ENCODE peak calls at places on chromosomes 13 and 19, in seven cellular contexts. One of them, this sample, is unnamed.

GRCh38 chr19:50893047-50893737 is 18.0 kb downstream of the KLK4 start:
- DNase-seq in tibial nerve: no peak
- DNase-seq in A549: no peak
- DNase-seq in lower lobe of right lung: no peak
- DNase-seq in tibial artery: no peak
- DNase-seq in uterus: no peak
- DNase-seq in H1: peak
- DNase-seq in this sample: no peak

GRCh38 chr13:27607125-27607524 is 13.2 kb downstream of the LNX2 start:
- DNase-seq in tibial nerve: no peak
- DNase-seq in A549: no peak
- DNase-seq in lower lobe of right lung: no peak
- DNase-seq in tibial artery: no peak
- DNase-seq in uterus: no peak
- DNase-seq in H1: no peak
- DNase-seq in this sample: no peak

GRCh38 chr19:33725567-33725966 is 71.1 kb upstream of the KCTD15 start:
- DNase-seq in tibial nerve: no peak
- DNase-seq in A549: no peak
- DNase-seq in lower lobe of right lung: no peak
- DNase-seq in tibial artery: no peak
- DNase-seq in uterus: no peak
- DNase-seq in H1: no peak
- DNase-seq in this sample: no peak

GRCh38 chr19:3479819-3480215 is 508 bp downstream of the SMIM24 start:
- DNase-seq in tibial nerve: no peak
- DNase-seq in A549: no peak
- DNase-seq in lower lobe of right lung: no peak
- DNase-seq in tibial artery: no peak
- DNase-seq in uterus: no peak
- DNase-seq in H1: peak
- DNase-seq in this sample: no peak

GRCh38 chr19:46603752-46604241 is 2.7 kb downstream of the CALM3 start:
- DNase-seq in tibial nerve: no peak
- DNase-seq in A549: no peak
- DNase-seq in lower lobe of right lung: peak
- DNase-seq in tibial artery: no peak
- DNase-seq in uterus: no peak
- DNase-seq in H1: no peak
- DNase-seq in this sample: no peak

GRCh38 chr13:48853381-48854102 is 122.2 kb upstream of the FNDC3A start:
- DNase-seq in tibial nerve: no peak
- DNase-seq in A549: no peak
- DNase-seq in lower lobe of right lung: no peak
- DNase-seq in tibial artery: no peak
- DNase-seq in uterus: no peak
- DNase-seq in H1: no peak
- DNase-seq in this sample: no peak

GRCh38 chr13:67134322-67135129 is 95.6 kb downstream of the PCDH9 start:
- DNase-seq in tibial nerve: no peak
- DNase-seq in A549: no peak
- DNase-seq in lower lobe of right lung: no peak
- DNase-seq in tibial artery: no peak
- DNase-seq in uterus: no peak
- DNase-seq in H1: no peak
- DNase-seq in this sample: no peak

GRCh38 chr13:85610024-85610423 is 189.2 kb downstream of the SLITRK6 start:
- DNase-seq in tibial nerve: no peak
- DNase-seq in A549: no peak
- DNase-seq in lower lobe of right lung: no peak
- DNase-seq in tibial artery: no peak
- DNase-seq in uterus: no peak
- DNase-seq in H1: no peak
- DNase-seq in this sample: no peak

GRCh38 chr13:50801087-50801931 is 42.2 kb downstream of the DLEU7 start:
- DNase-seq in tibial nerve: no peak
- DNase-seq in A549: peak
- DNase-seq in lower lobe of right lung: no peak
- DNase-seq in tibial artery: peak
- DNase-seq in uterus: peak
- DNase-seq in H1: peak
- DNase-seq in this sample: no peak

GRCh38 chr13:39144941-39145533 is 106.8 kb downstream of the NHLRC3 start:
- DNase-seq in tibial nerve: peak
- DNase-seq in A549: peak
- DNase-seq in lower lobe of right lung: no peak
- DNase-seq in tibial artery: peak
- DNase-seq in uterus: peak
- DNase-seq in H1: peak
- DNase-seq in this sample: peak

GRCh38 chr19:57269515-57270250 is 10.6 kb upstream of the ZNF460 start:
- DNase-seq in tibial nerve: no peak
- DNase-seq in A549: no peak
- DNase-seq in lower lobe of right lung: no peak
- DNase-seq in tibial artery: no peak
- DNase-seq in uterus: no peak
- DNase-seq in H1: no peak
- DNase-seq in this sample: no peak

GRCh38 chr13:108214511-108215383 is 589 bp downstream of the LIG4 start:
- DNase-seq in tibial nerve: no peak
- DNase-seq in A549: no peak
- DNase-seq in lower lobe of right lung: peak
- DNase-seq in tibial artery: no peak
- DNase-seq in uterus: no peak
- DNase-seq in H1: no peak
- DNase-seq in this sample: no peak

GRCh38 chr13:28621439-28621838 is 37.5 kb upstream of the POMP start:
- DNase-seq in tibial nerve: no peak
- DNase-seq in A549: no peak
- DNase-seq in lower lobe of right lung: no peak
- DNase-seq in tibial artery: no peak
- DNase-seq in uterus: no peak
- DNase-seq in H1: no peak
- DNase-seq in this sample: no peak

GRCh38 chr13:44715287-44716224 is 139.4 kb upstream of the TSC22D1 start:
- DNase-seq in tibial nerve: no peak
- DNase-seq in A549: no peak
- DNase-seq in lower lobe of right lung: no peak
- DNase-seq in tibial artery: no peak
- DNase-seq in uterus: no peak
- DNase-seq in H1: no peak
- DNase-seq in this sample: no peak

DNA sequence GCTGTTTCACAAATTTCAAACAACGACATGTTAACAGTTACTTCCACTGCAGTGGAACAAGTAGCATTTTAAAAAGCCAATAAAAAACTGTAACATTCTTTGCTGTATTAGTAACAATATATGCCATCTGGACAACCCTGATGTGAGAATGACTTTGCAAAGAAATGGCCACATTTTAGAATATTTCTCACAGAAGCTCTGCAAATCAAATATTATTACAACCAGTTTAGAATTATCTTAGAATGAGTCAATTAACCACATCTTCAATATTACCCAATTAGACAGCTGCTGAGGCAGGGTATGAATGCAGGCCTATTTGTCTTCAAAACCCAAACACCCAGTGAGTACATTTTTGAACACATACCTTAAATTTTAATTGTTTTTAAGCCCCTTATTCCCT is 3.2 kb downstream of the ZNF699 start:
- DNase-seq in tibial nerve: no peak
- DNase-seq in A549: no peak
- DNase-seq in lower lobe of right lung: no peak
- DNase-seq in tibial artery: no peak
- DNase-seq in uterus: no peak
- DNase-seq in H1: no peak
- DNase-seq in this sample: no peak
- H3K27ac ChIP-seq in tibial nerve: no peak
- H3K27ac ChIP-seq in A549: no peak
- H3K27ac ChIP-seq in lower lobe of right lung: no peak
- H3K27ac ChIP-seq in tibial artery: no peak
- H3K27ac ChIP-seq in uterus: no peak
- H3K27ac ChIP-seq in H1: no peak
- H3K27ac ChIP-seq in this sample: no peak

GRCh38 chr19:44887648-44888047 is 3.4 kb upstream of the TOMM40 start:
- DNase-seq in tibial nerve: no peak
- DNase-seq in A549: no peak
- DNase-seq in lower lobe of right lung: no peak
- DNase-seq in tibial artery: no peak
- DNase-seq in uterus: no peak
- DNase-seq in H1: no peak
- DNase-seq in this sample: no peak

GRCh38 chr19:44886141-44886540 is 4.9 kb upstream of the TOMM40 start:
- DNase-seq in tibial nerve: no peak
- DNase-seq in A549: no peak
- DNase-seq in lower lobe of right lung: no peak
- DNase-seq in tibial artery: no peak
- DNase-seq in uterus: no peak
- DNase-seq in H1: no peak
- DNase-seq in this sample: no peak

GRCh38 chr19:44883962-44884361 is 7.1 kb upstream of the TOMM40 start:
- DNase-seq in tibial nerve: no peak
- DNase-seq in A549: no peak
- DNase-seq in lower lobe of right lung: no peak
- DNase-seq in tibial artery: no peak
- DNase-seq in uterus: no peak
- DNase-seq in H1: no peak
- DNase-seq in this sample: no peak

GRCh38 chr19:44882063-44882462 is 9.0 kb upstream of the TOMM40 start:
- DNase-seq in tibial nerve: no peak
- DNase-seq in A549: no peak
- DNase-seq in lower lobe of right lung: no peak
- DNase-seq in tibial artery: no peak
- DNase-seq in uterus: no peak
- DNase-seq in H1: no peak
- DNase-seq in this sample: no peak

GRCh38 chr19:44884566-44884965 is 6.5 kb upstream of the TOMM40 start:
- DNase-seq in tibial nerve: no peak
- DNase-seq in A549: no peak
- DNase-seq in lower lobe of right lung: no peak
- DNase-seq in tibial artery: no peak
- DNase-seq in uterus: no peak
- DNase-seq in H1: no peak
- DNase-seq in this sample: no peak
- H3K27ac ChIP-seq in tibial nerve: no peak
- H3K27ac ChIP-seq in A549: no peak
- H3K27ac ChIP-seq in lower lobe of right lung: no peak
- H3K27ac ChIP-seq in tibial artery: no peak
- H3K27ac ChIP-seq in uterus: no peak
- H3K27ac ChIP-seq in H1: no peak
- H3K27ac ChIP-seq in this sample: no peak

DNA sequence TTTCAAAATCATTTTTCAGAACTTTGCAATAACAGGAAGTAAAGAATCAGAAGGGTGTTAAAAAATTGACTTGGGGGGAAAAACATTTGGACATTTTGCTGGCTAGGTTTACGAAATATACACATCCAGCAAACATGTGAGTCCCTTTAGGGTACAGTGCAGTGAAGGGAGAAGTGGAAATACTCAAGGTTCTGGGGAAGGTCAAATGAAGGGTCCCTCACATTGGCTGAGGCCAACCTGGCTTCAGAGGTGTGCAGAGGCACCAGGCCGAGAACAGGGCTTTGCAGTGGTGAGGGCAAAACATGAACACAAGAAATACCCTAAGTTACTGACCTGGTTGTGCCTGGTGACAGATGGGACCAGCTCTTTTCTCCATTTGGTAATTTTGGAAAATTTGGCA is 1.6 kb upstream of the UPF3A start:
- DNase-seq in tibial nerve: no peak
- DNase-seq in A549: no peak
- DNase-seq in lower lobe of right lung: no peak
- DNase-seq in tibial artery: no peak
- DNase-seq in uterus: no peak
- DNase-seq in H1: no peak
- DNase-seq in this sample: no peak
- H3K27ac ChIP-seq in tibial nerve: no peak
- H3K27ac ChIP-seq in A549: peak
- H3K27ac ChIP-seq in lower lobe of right lung: peak
- H3K27ac ChIP-seq in tibial artery: peak
- H3K27ac ChIP-seq in uterus: peak
- H3K27ac ChIP-seq in H1: no peak
- H3K27ac ChIP-seq in this sample: peak

GRCh38 chr19:324716-325115 is 19.9 kb downstream of the MIER2 start:
- DNase-seq in tibial nerve: no peak
- DNase-seq in A549: no peak
- DNase-seq in lower lobe of right lung: no peak
- DNase-seq in tibial artery: no peak
- DNase-seq in uterus: no peak
- DNase-seq in H1: no peak
- DNase-seq in this sample: no peak

GRCh38 chr19:326851-327250 is 17.7 kb downstream of the MIER2 start:
- DNase-seq in tibial nerve: no peak
- DNase-seq in A549: no peak
- DNase-seq in lower lobe of right lung: no peak
- DNase-seq in tibial artery: no peak
- DNase-seq in uterus: no peak
- DNase-seq in H1: no peak
- DNase-seq in this sample: no peak

GRCh38 chr19:325937-326565 is 18.5 kb downstream of the MIER2 start:
- DNase-seq in tibial nerve: no peak
- DNase-seq in A549: no peak
- DNase-seq in lower lobe of right lung: no peak
- DNase-seq in tibial artery: no peak
- DNase-seq in uterus: no peak
- DNase-seq in H1: no peak
- DNase-seq in this sample: peak

GRCh38 chr19:327291-328024 is 17.1 kb downstream of the MIER2 start:
- DNase-seq in tibial nerve: no peak
- DNase-seq in A549: no peak
- DNase-seq in lower lobe of right lung: no peak
- DNase-seq in tibial artery: no peak
- DNase-seq in uterus: no peak
- DNase-seq in H1: no peak
- DNase-seq in this sample: no peak

DNA sequence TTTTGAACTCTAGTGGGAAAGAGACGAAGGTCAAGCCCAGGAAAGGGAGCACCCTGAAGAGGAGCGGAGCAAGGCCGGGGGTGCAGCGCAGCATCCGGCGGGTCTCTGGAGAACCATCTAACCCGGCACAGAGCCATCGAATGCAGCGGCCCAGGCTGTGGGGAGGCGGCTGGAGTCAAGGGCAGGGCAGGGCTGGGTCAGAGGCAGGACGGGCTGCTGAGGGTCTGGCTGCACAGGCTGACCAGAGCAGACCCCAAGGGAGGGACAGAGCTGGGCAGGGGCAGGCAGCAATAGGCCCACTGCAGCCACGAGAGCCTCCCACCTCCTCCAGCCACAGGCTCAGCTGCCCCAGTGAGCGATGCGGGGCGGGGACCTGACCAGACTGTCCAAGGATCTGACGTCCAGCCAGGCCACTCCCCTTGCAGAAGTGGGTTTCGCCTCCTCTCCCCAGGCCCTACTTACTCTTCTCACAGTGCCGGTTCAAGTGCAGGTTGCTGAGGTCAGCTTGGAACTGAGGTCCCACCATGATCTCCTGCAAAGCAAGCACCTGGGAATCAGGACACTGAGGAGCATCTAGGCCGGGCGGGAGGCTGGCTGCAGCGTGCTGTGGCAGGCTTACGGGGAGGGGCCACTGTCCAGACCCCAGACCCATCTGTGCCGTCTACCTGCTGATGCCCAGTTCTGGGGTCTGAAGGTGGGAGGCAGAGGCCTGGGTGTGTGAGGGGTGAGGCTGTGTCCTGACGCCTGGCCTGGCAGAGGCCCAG is 19.2 kb downstream of the MIER2 start:
- DNase-seq in tibial nerve: no peak
- DNase-seq in A549: no peak
- DNase-seq in lower lobe of right lung: no peak
- DNase-seq in tibial artery: no peak
- DNase-seq in uterus: no peak
- DNase-seq in H1: no peak
- DNase-seq in this sample: no peak
- H3K27ac ChIP-seq in tibial nerve: no peak
- H3K27ac ChIP-seq in A549: no peak
- H3K27ac ChIP-seq in lower lobe of right lung: no peak
- H3K27ac ChIP-seq in tibial artery: no peak
- H3K27ac ChIP-seq in uterus: no peak
- H3K27ac ChIP-seq in H1: no peak
- H3K27ac ChIP-seq in this sample: no peak

This sample was measured in pancreas.